ENCODE peak calls at places on chromosomes 5 and 9, in ten cellular contexts. K, Q, Z, J, F, C, B, I, G and T are unnamed samples.

GRCh38 chr5:40479939-40480338 is 199.8 kb upstream of the PTGER4 start:
- DNase-seq in K (no peak), Q (no peak), Z (no peak), J (no peak), F (no peak), C (no peak), B (no peak), I (no peak), G (no peak), T (no peak)

GRCh38 chr5:633521-633955 is 21.4 kb downstream of the CEP72 start:
- DNase-seq in K (no peak), Q (no peak), Z (no peak), J (no peak), F (peak; percentile 57), C (peak; percentile 31), B (no peak), I (no peak), G (no peak), T (peak; percentile 6)

GRCh38 chr9:131500939-131501541 is 1.7 kb upstream of the POMT1 start:
- DNase-seq in K (no peak), Q (peak; percentile 77), Z (no peak), J (no peak), F (no peak), C (peak; percentile 71), B (no peak), I (no peak), G (no peak), T (no peak)

GRCh38 chr5:114957384-114957783 is 212.3 kb downstream of the TRIM36 start:
- DNase-seq in K (no peak), Q (no peak), Z (no peak), J (no peak), F (no peak), C (no peak), B (no peak), I (no peak), G (no peak), T (no peak)

GRCh38 chr9:89351584-89351983 is 33.3 kb downstream of the SECISBP2 start:
- DNase-seq in K (no peak), Q (no peak), Z (no peak), J (no peak), F (no peak), C (no peak), B (no peak), I (no peak), G (no peak), T (no peak)

GRCh38 chr5:8188874-8189588 is 320.1 kb downstream of the MTRR start:
- DNase-seq in K (no peak), Q (peak; percentile 43), Z (no peak), J (no peak), F (no peak), C (no peak), B (no peak), I (no peak), G (no peak), T (no peak)

GRCh38 chr5:173717959-173718358 is 101.5 kb upstream of the BOD1 start:
- DNase-seq in K (no peak), Q (no peak), Z (no peak), J (no peak), F (no peak), C (no peak), B (no peak), I (no peak), G (no peak), T (no peak)

GRCh38 chr9:89428901-89429890 is 68.7 kb downstream of the SEMA4D start:
- DNase-seq in K (no peak), Q (no peak), Z (peak; percentile 38), J (no peak), F (no peak), C (no peak), B (peak; percentile 51), I (no peak), G (peak; percentile 75), T (no peak)

GRCh38 chr5:15529821-15530220 is 29.8 kb downstream of the FBXL7 start:
- DNase-seq in K (no peak), Q (no peak), Z (no peak), J (no peak), F (no peak), C (no peak), B (no peak), I (no peak), G (no peak), T (no peak)

GRCh38 chr5:153168226-153168625 is 322.2 kb upstream of the GRIA1 start:
- DNase-seq in K (no peak), Q (no peak), Z (no peak), J (no peak), F (no peak), C (peak; percentile 19), B (no peak), I (no peak), G (no peak), T (no peak)

GRCh38 chr5:67844937-67845336 is 370.6 kb upstream of the PIK3R1 start:
- DNase-seq in K (no peak), Q (no peak), Z (no peak), J (no peak), F (no peak), C (no peak), B (no peak), I (no peak), G (no peak), T (no peak)

GRCh38 chr5:67842806-67843205 is 372.8 kb upstream of the PIK3R1 start:
- DNase-seq in K (no peak), Q (no peak), Z (peak; percentile 5), J (no peak), F (no peak), C (peak; percentile 33), B (no peak), I (no peak), G (peak; percentile 23), T (peak; percentile 37)
- TF ChIP-seq CTCF in K (peak; percentile 47), Q (no peak), Z (peak; percentile 50), J (no peak), F (no peak), C (peak; percentile 40), B (no peak), I (no peak), G (no peak), T (no peak)

GRCh38 chr5:18312016-18312415 is 677.8 kb downstream of the TAF11L14 start:
- DNase-seq in K (no peak), Q (no peak), Z (no peak), J (no peak), F (no peak), C (no peak), B (no peak), I (no peak), G (no peak), T (no peak)

DNA sequence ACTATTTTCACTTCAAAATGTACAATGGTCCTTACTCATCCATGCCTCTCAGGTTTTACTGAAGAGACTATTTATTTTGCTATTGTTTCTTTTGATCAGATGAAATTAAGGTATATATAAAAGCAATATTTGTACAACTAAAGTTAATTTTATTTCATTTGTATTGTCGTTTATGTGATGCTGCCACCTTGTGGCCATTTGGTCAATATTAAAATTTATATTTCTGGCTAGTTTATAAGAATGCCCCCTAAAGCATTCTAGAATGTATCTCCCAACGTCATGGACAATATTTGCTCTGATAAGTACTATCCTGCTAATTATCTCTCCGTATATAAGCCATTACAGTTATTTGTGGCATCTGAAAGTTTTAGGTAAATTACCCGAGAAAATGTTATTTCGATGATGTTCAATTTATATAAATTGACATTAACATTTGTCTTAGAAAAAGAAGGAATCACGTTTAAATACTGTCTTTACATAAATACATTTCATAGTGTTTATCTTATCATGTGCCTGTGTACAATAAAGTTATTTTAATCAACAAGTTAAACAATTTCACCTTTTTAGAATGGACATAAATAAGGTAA is 680.0 kb downstream of the TAF11L14 start:
- DNase-seq in K (peak; percentile 6), Q (no peak), Z (peak; percentile 36), J (peak; percentile 16), F (no peak), C (peak; percentile 2), B (peak; percentile 15), I (no peak), G (no peak), T (no peak)
- TF ChIP-seq CTCF in K (peak; percentile 54), Q (no peak), Z (peak; percentile 46), J (peak; percentile 73), F (peak; percentile 54), C (peak; percentile 31), B (no peak), I (peak; percentile 12), G (peak; percentile 69), T (no peak)

DNA sequence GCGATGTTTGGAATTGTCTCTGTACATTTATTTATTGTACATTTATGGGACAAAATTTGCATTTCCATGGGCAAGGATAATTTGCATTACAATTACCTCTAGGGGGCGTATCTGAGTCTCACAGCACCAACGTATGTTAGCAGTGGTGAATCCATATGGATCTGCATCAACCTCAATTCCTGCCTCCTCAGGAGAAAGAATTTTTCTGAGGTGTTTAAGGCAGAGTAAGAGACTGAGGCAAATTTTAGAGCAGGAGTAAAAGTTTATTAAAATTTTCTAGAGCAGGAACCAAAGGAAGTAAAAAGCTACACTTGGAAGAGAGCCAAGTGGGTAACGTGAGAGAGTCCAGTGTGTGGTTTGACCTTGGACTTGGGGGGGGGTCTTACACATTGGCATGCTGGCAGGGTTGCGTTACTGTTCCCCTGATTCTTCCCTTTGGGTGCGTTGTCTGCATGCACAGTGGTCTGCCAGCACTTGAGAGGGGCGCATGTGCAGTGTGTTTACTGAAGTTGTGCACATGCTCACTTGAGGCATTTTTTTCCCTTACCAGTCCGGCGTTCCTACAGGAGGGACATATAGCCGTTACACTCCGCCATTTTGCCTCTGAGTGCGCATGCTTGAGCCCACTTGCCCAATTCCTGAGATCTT is 21.0 kb upstream of the RAB14 start:
- DNase-seq in K (peak; percentile 54), Q (no peak), Z (peak; percentile 60), J (peak; percentile 13), F (no peak), C (peak; percentile 33), B (peak; percentile 31), I (no peak), G (no peak), T (peak; percentile 29)
- TF ChIP-seq CTCF in K (peak; percentile 93), Q (peak; percentile 67), Z (peak; percentile 84), J (peak; percentile 69), F (peak; percentile 73), C (peak; percentile 66), B (peak; percentile 79), I (peak; percentile 68), G (peak; percentile 55), T (peak; percentile 72)

GRCh38 chr5:179187681-179188575 is 127.8 kb downstream of the ZNF354C start:
- DNase-seq in K (no peak), Q (no peak), Z (no peak), J (no peak), F (no peak), C (no peak), B (no peak), I (no peak), G (no peak), T (no peak)

GRCh38 chr5:179186801-179187200 is 126.6 kb downstream of the ZNF354C start:
- DNase-seq in K (no peak), Q (no peak), Z (no peak), J (no peak), F (no peak), C (no peak), B (no peak), I (no peak), G (no peak), T (no peak)

GRCh38 chr5:179188636-179189035 is 128.5 kb downstream of the ZNF354C start:
- DNase-seq in K (no peak), Q (no peak), Z (no peak), J (no peak), F (no peak), C (no peak), B (no peak), I (no peak), G (no peak), T (no peak)

GRCh38 chr5:179186092-179186419 is 125.9 kb downstream of the ZNF354C start:
- DNase-seq in K (no peak), Q (no peak), Z (no peak), J (no peak), F (no peak), C (no peak), B (no peak), I (no peak), G (no peak), T (no peak)

GRCh38 chr5:179187229-179187678 is 127.1 kb downstream of the ZNF354C start:
- DNase-seq in K (no peak), Q (no peak), Z (no peak), J (no peak), F (no peak), C (no peak), B (no peak), I (no peak), G (peak; percentile 50), T (no peak)
- TF ChIP-seq CTCF in K (peak; percentile 30), Q (no peak), Z (peak; percentile 29), J (peak; percentile 32), F (no peak), C (no peak), B (no peak), I (no peak), G (no peak), T (peak; percentile 21)